ENCODE peak calls at places on chromosomes 3 and 15, in seven cellular contexts. L is SK-MEL-5; P is aorta; Q is activated gamma-delta T cell treated with Interleukin-2 at 50 U/mL for 16 hours; O is stimulated activated CD8-positive, alpha-beta memory T cell treated with anti-CD3 and anti-CD28 coated beads, Interleukin-7, amount 100 ng/mL, for 1 hour; E is HEK293T; V is ELR. A is an unnamed sample.

GRCh38 chr3:52791928-52792327 is 2.7 kb upstream of the ITIH3 start:
- DNase-seq in L (no peak), P (no peak), Q (no peak), O (no peak), E (no peak), V (no peak), A (no peak)

GRCh38 chr3:69009559-69010410 is 3.7 kb downstream of the EOGT start:
- DNase-seq in L (no peak), P (no peak), Q (no peak), O (no peak), E (no peak), V (peak; percentile 49), A (no peak)

GRCh38 chr3:133459400-133459799 is 59.5 kb downstream of the BFSP2 start:
- DNase-seq in L (no peak), P (no peak), Q (no peak), O (no peak), E (no peak), V (no peak), A (no peak)

GRCh38 chr3:40681658-40682055 is 156.9 kb downstream of the ZNF621 start:
- DNase-seq in L (no peak), P (no peak), Q (no peak), O (no peak), E (no peak), V (no peak), A (no peak)

GRCh38 chr3:176650478-176650877 is 546.8 kb downstream of the TBL1XR1 start:
- DNase-seq in L (peak; percentile 64), P (no peak), Q (no peak), O (no peak), E (peak; percentile 9), V (peak; percentile 18), A (no peak)

GRCh38 chr3:53243165-53243564 is 12.7 kb downstream of the TKT start:
- DNase-seq in L (no peak), P (no peak), Q (no peak), O (no peak), E (no peak), V (peak; percentile 56), A (no peak)

GRCh38 chr3:171797265-171797679 is 13.0 kb downstream of the PLD1 start:
- DNase-seq in L (peak; percentile 57), P (no peak), Q (no peak), O (no peak), E (no peak), V (no peak), A (no peak)

GRCh38 chr15:89419370-89419984 is 76.9 kb downstream of the RHCG start:
- DNase-seq in L (peak; percentile 55), P (no peak), Q (peak; percentile 20), O (no peak), E (peak; percentile 71), V (peak; percentile 49), A (no peak)

GRCh38 chr3:46203681-46204080 is 4.4 kb downstream of the CCR1 start:
- DNase-seq in L (no peak), P (no peak), Q (no peak), O (no peak), E (no peak), V (no peak), A (no peak)

GRCh38 chr15:40567111-40567510 is 2.0 kb upstream of the RPUSD2 start:
- DNase-seq in L (peak; percentile 69), P (no peak), Q (no peak), O (no peak), E (no peak), V (peak; percentile 64), A (no peak)

GRCh38 chr3:119418091-119418512 is 45.3 kb downstream of the TMEM39A start:
- DNase-seq in L (no peak), P (no peak), Q (no peak), O (no peak), E (no peak), V (no peak), A (no peak)

GRCh38 chr3:171415070-171415469 is 45.1 kb downstream of the TNIK start:
- DNase-seq in L (no peak), P (no peak), Q (no peak), O (no peak), E (no peak), V (peak; percentile 48), A (no peak)

GRCh38 chr3:10556312-10556711 is 50.9 kb upstream of the ATP2B2 start:
- DNase-seq in L (no peak), P (peak; percentile 22), Q (no peak), O (no peak), E (no peak), V (no peak), A (no peak)

GRCh38 chr3:36991923-36992805 is 767 bp downstream of the EPM2AIP1 start:
- DNase-seq in L (peak; percentile 44), P (no peak), Q (no peak), O (no peak), E (no peak), V (peak; percentile 72), A (no peak)

GRCh38 chr15:39543651-39544050 is 37.2 kb upstream of the THBS1 start:
- DNase-seq in L (peak; percentile 25), P (no peak), Q (no peak), O (no peak), E (no peak), V (no peak), A (no peak)

GRCh38 chr3:5428607-5429516 is 241.4 kb downstream of the EDEM1 start:
- DNase-seq in L (no peak), P (no peak), Q (no peak), O (no peak), E (no peak), V (no peak), A (no peak)

GRCh38 chr3:108914774-108915641 is 38.7 kb downstream of the GUCA1C start:
- DNase-seq in L (peak; percentile 83), P (no peak), Q (peak; percentile 54), O (peak; percentile 25), E (peak; percentile 77), V (peak; percentile 78), A (peak; percentile 74)

GRCh38 chr3:81581966-81582599 is 179.4 kb downstream of the GBE1 start:
- DNase-seq in L (peak; percentile 71), P (no peak), Q (no peak), O (no peak), E (peak; percentile 31), V (peak; percentile 55), A (peak; percentile 34)

GRCh38 chr3:79368403-79368802 is 399.4 kb downstream of the ROBO1 start:
- DNase-seq in L (no peak), P (no peak), Q (no peak), O (no peak), E (no peak), V (peak; percentile 32), A (no peak)

GRCh38 chr15:98455899-98456298 is 192.4 kb upstream of the IGF1R start:
- DNase-seq in L (no peak), P (no peak), Q (no peak), O (no peak), E (no peak), V (no peak), A (no peak)

GRCh38 chr3:13307041-13307440 is 113.1 kb downstream of the NUP210 start:
- DNase-seq in L (no peak), P (peak; percentile 34), Q (no peak), O (no peak), E (no peak), V (no peak), A (no peak)

GRCh38 chr15:67059127-67059553 is 6.3 kb upstream of the SMAD3 start:
- DNase-seq in L (no peak), P (peak; percentile 85), Q (no peak), O (no peak), E (no peak), V (no peak), A (no peak)

GRCh38 chr3:53845103-53845880 is 927 bp downstream of the CHDH start:
- DNase-seq in L (no peak), P (peak; percentile 85), Q (no peak), O (no peak), E (peak; percentile 59), V (peak; percentile 13), A (peak; percentile 4)

GRCh38 chr15:70426065-70426821 is 328.5 kb upstream of the TLE3 start:
- DNase-seq in L (peak; percentile 14), P (no peak), Q (no peak), O (no peak), E (peak; percentile 19), V (peak; percentile 50), A (no peak)

GRCh38 chr15:99954361-99955180 is 221.3 kb upstream of the LYSMD4 start:
- DNase-seq in L (no peak), P (no peak), Q (no peak), O (no peak), E (no peak), V (peak; percentile 15), A (no peak)

GRCh38 chr3:109059289-109059688 is 58.6 kb downstream of the MORC1 start:
- DNase-seq in L (no peak), P (no peak), Q (no peak), O (no peak), E (no peak), V (peak; percentile 6), A (no peak)

GRCh38 chr15:68834356-68834755 is 13.7 kb upstream of the ANP32A start:
- DNase-seq in L (no peak), P (no peak), Q (no peak), O (no peak), E (no peak), V (no peak), A (no peak)

A was measured in NCI-H510A treated with DMSO at 0.1 percent for 48 hours.